ENCODE peak calls at places on chromosomes 3 and 15, in seven cellular contexts. D is adipocyte; N is aorta; L is iPS DF 6.9; H is thoracic aorta; V is CD8-positive, alpha-beta T cell; O is GM23248. J is an unnamed sample. For H3K4me1, the result is how much of the 10 kb centered on the place peaks cover.

GRCh38 chr15:83698294-83698693 is 44.4 kb downstream of the ADAMTSL3 start:
- DNase-seq in V (no peak), D (no peak), N (no peak), O (peak), L (no peak), H (no peak), J (peak)

GRCh38 chr3:125313060-125313635 is 62.0 kb downstream of the ZNF148 start:
- DNase-seq in V (no peak), L (no peak), O (peak), H (no peak), D (no peak), N (no peak), J (no peak)

GRCh38 chr3:196800742-196801141 is 61.1 kb downstream of the PAK2 start:
- DNase-seq in N (no peak), O (no peak), L (no peak), H (no peak), D (no peak), V (no peak), J (no peak)

GRCh38 chr15:93036922-93037321 is 52.1 kb downstream of the RGMA start:
- DNase-seq in V (no peak), D (no peak), L (no peak), O (no peak), N (no peak), H (no peak), J (no peak)

GRCh38 chr3:64591606-64592005 is 96.2 kb downstream of the ADAMTS9 start:
- DNase-seq in L (no peak), N (no peak), H (no peak), O (no peak), D (no peak), V (no peak), J (no peak)

GRCh38 chr15:90020041-90020735 is 19.1 kb downstream of the ZNF710 start:
- DNase-seq in N (peak), H (no peak), D (no peak), V (no peak), L (no peak), O (no peak), J (no peak)

GRCh38 chr3:139541156-139541897 is 1.8 kb upstream of the RBP1 start:
- DNase-seq in H (no peak), D (no peak), V (no peak), O (no peak), N (no peak), L (no peak), J (peak)

GRCh38 chr3:134649106-134649705 is 1.6 kb downstream of the KY start:
- DNase-seq in H (no peak), D (no peak), L (no peak), N (no peak), O (no peak), V (no peak), J (no peak)

GRCh38 chr15:29664406-29664805 is 157.9 kb downstream of the TJP1 start:
- DNase-seq in L (no peak), H (no peak), N (no peak), D (no peak), O (no peak), V (no peak), J (no peak)

GRCh38 chr15:29934251-29934650 is 112.0 kb upstream of the TJP1 start:
- DNase-seq in L (no peak), V (no peak), N (no peak), D (peak), O (peak), H (no peak), J (no peak)

GRCh38 chr3:132870596-132870995 is 148.4 kb upstream of the NPHP3 start:
- DNase-seq in V (no peak), D (no peak), N (no peak), O (no peak), L (no peak), H (no peak), J (peak)

GRCh38 chr3:8983026-8983425 is 19.8 kb upstream of the RAD18 start:
- DNase-seq in D (no peak), N (no peak), H (no peak), O (no peak), L (no peak), V (no peak), J (no peak)

GRCh38 chr3:47158208-47158607 is 5.7 kb downstream of the SETD2 start:
- DNase-seq in H (no peak), L (no peak), N (no peak), D (no peak), V (no peak), O (no peak), J (no peak)

GRCh38 chr3:33063651-33064051 is 33.3 kb downstream of the GLB1 start:
- DNase-seq in N (no peak), H (no peak), V (no peak), O (peak), D (peak), L (no peak), J (no peak)

GRCh38 chr3:51719413-51720025 is 12.7 kb downstream of the GRM2 start:
- DNase-seq in L (no peak), N (no peak), O (no peak), H (no peak), V (no peak), D (no peak), J (no peak)

GRCh38 chr3:50172615-50173220 is 17.6 kb downstream of the SEMA3F start:
- DNase-seq in H (no peak), L (no peak), D (no peak), O (no peak), V (no peak), N (no peak), J (no peak)

GRCh38 chr3:73121684-73122331 is 60.3 kb downstream of the EBLN2 start:
- DNase-seq in N (no peak), O (no peak), L (no peak), H (no peak), V (no peak), D (no peak), J (no peak)

GRCh38 chr15:81304226-81304625 is 19.7 kb downstream of the STARD5 start:
- DNase-seq in O (peak), N (peak), H (no peak), L (no peak), V (no peak), D (no peak), J (no peak)
- H3K4me1 ChIP-seq in O (under half), N (under half), H (under half), L (under half), V (half or more), D (under half), J (under half)

DNA sequence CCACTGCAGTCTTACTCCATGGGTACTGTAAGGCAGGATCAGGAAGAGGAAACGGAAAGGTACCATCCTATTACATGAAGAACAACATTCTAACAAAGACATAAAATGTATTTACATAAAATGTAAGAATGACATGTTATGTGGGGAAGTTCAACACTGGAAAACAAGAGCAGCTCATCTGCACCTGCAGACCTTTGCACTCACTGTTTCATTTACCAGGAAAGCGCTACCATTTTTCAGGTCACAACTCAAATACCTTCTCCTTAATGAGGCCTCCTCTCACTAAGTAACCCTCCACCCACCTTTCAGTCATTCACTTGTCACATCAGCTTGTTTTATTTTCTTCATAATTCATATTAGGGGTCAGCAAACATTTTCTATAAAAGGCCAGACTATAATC is 2.6 kb downstream of the TMCC1 start:
- DNase-seq in L (no peak), D (no peak), H (no peak), O (no peak), N (no peak), V (no peak), J (no peak)
- H3K4me1 ChIP-seq in L (under half), D (under half), H (under half), O (under half), N (under half), V (under half), J (under half)

GRCh38 chr3:112747624-112748023 is 99.0 kb downstream of the CD200R1L start:
- DNase-seq in O (no peak), L (no peak), N (no peak), D (no peak), V (no peak), H (no peak), J (no peak)

GRCh38 chr3:112755845-112756671 is 90.6 kb downstream of the CD200R1L start:
- DNase-seq in N (no peak), H (no peak), L (no peak), V (no peak), D (no peak), O (no peak), J (no peak)

GRCh38 chr3:112757197-112757596 is 89.5 kb downstream of the CD200R1L start:
- DNase-seq in H (no peak), O (no peak), D (no peak), L (no peak), N (no peak), V (no peak), J (no peak)

GRCh38 chr3:112751564-112751963 is 95.1 kb downstream of the CD200R1L start:
- DNase-seq in V (no peak), D (no peak), N (no peak), O (no peak), L (no peak), H (no peak), J (no peak)

DNA sequence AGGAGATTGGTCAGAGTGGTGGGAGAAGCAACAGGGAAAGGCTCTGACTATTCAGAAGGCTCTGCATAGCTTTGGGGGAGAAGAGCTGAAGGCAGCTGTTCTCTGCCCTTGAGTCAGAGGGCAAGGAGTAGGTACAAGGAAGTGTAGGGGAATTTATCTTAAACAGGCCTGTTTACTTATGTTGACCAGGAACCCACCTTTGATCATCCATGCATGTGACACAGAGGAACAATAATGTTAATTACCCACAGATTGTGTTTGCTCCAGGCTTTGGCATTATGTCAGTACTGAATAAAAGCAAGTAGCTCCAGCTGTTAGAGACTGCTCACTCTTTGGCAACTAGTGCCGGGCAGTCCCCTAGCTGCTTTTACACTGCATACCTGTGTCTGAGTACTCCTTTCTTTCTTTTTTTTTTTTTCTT is 94.6 kb downstream of the CD200R1L start:
- DNase-seq in H (no peak), O (peak), D (peak), N (no peak), L (no peak), V (no peak), J (no peak)
- H3K4me1 ChIP-seq in H (under half), O (under half), D (under half), N (under half), L (under half), V (under half), J (under half)

DNA sequence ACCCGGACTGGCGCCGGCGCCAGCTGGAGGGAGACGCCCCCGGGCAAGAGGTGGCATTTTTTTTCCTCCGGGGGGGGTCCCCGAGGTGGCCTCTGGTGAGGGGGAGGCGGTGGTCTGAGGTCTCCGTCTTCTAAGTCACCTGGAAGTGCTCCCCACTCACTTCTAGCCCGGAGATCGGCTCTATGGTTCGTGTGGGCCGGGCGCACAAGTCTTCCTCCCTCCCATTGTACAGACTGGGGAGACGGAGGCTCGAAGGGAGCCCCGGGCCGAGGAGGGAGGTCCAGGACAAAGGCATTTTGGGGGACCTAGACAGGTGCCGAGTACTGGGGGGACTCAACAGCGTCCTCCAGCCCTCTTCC is 4.4 kb downstream of the GATA2 start:
- DNase-seq in D (peak), H (no peak), O (peak), N (no peak), V (no peak), L (no peak), J (peak)
- H3K4me1 ChIP-seq in D (under half), H (under half), O (under half), N (under half), V (half or more), L (under half), J (under half)

DNA sequence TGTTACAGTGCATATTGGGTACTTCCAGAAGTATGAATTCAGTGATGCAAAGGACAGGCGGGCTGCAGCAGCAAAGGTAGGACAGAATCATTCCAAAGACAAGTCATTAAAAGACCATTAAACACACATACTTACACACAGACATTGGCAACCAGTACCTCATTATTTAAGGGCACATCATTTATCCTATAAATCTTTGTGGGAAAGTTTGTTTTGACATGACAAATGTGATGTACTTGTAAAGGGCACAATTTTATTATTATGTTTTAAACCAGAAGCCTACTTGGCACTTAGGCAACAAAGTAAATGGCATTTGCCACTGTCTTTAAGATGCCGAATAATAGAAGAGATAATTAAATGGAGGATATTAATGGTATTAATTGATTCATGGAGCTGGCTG is 22.7 kb downstream of the ARIH1 start:
- DNase-seq in V (no peak), L (no peak), D (no peak), N (no peak), O (no peak), H (no peak), J (no peak)
- H3K4me1 ChIP-seq in V (under half), L (under half), D (under half), N (under half), O (under half), H (under half), J (under half)

GRCh38 chr15:70067011-70067410 is 30.7 kb downstream of the TLE3 start:
- DNase-seq in O (no peak), L (no peak), V (no peak), N (no peak), H (no peak), D (no peak), J (no peak)
- H3K4me1 ChIP-seq in O (under half), L (under half), V (under half), N (under half), H (under half), D (under half), J (under half)

DNA sequence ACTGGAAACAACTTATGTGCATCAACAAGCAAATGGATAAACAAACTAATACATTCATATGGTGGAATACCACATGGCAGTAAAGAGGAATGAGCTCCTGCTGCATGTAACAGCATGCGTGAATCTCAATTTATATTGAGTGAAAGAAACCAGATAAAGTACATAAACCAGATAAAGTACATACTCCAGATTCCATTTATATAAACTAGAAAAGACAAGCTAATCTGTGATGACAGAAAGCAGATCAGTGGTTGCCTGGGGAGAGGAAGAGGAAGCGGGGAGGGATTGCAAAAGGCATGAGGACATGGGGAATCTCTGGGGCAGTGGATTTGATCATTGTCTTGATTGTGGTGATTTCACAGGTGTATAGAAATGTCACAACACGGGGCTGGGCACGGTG is 34.2 kb downstream of the LIMD1 start:
- DNase-seq in H (no peak), N (peak), O (no peak), L (no peak), V (no peak), D (peak), J (no peak)
- H3K4me1 ChIP-seq in H (under half), N (under half), O (under half), L (under half), V (under half), D (under half), J (under half)

DNA sequence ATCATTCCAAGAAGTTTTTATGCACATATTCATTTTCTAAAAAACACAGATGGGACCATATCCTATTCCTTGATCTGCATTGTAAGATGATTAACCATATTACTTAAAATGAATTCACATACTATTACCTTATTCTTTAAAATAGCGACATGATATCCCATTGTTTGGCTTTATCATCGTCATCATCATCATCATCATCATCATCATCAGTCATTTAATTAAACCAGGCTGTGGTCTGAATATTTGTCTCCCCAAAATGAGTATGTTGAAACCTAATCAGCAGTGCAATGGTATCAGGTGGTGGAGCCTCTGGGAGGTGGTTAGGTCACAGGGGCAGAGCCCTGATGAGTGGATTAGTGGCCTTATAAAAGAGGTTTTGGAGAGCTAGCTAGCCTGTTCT is 4.4 kb downstream of the TRAK1 start:
- DNase-seq in D (no peak), H (no peak), L (no peak), O (no peak), V (no peak), N (no peak), J (no peak)
- H3K4me1 ChIP-seq in D (half or more), H (under half), L (under half), O (half or more), V (under half), N (under half), J (under half)

GRCh38 chr15:75032391-75032790 is 9.0 kb downstream of the PPCDC start:
- DNase-seq in V (no peak), H (no peak), N (no peak), D (no peak), O (no peak), L (no peak), J (no peak)

GRCh38 chr15:75030023-75030413 is 6.6 kb downstream of the PPCDC start:
- DNase-seq in O (peak), H (peak), V (no peak), L (no peak), N (peak), D (peak), J (no peak)

GRCh38 chr15:75033809-75034208 is 10.4 kb downstream of the PPCDC start:
- DNase-seq in D (no peak), L (no peak), H (no peak), V (no peak), N (no peak), O (no peak), J (no peak)

GRCh38 chr15:75030424-75030823 is 7.0 kb downstream of the PPCDC start:
- DNase-seq in L (no peak), O (no peak), N (no peak), H (no peak), D (no peak), V (no peak), J (no peak)

GRCh38 chr15:75031773-75032302 is 8.4 kb downstream of the PPCDC start:
- DNase-seq in L (no peak), N (no peak), D (no peak), H (no peak), V (no peak), O (no peak), J (no peak)
- H3K4me1 ChIP-seq in L (under half), N (under half), D (under half), H (under half), V (under half), O (under half), J (under half)

GRCh38 chr3:116260491-116260890 is 184.8 kb downstream of the LSAMP start:
- DNase-seq in N (no peak), V (no peak), L (no peak), H (no peak), O (no peak), D (no peak), J (no peak)
- H3K4me1 ChIP-seq in N (under half), V (under half), L (under half), H (under half), O (under half), D (under half), J (under half)